ENCODE peak calls at places on chromosomes 6 and 20, in eight cellular contexts. K is GM23338, B is ovary, M is ascending aorta, O is psoas muscle, J is A549, R is astrocyte of the spinal cord, F is fibroblast of pulmonary artery. W is an unnamed sample.

GRCh38 chr20:51076841-51077543 is 54.1 kb upstream of the KCNG1 start:
- DNase-seq in K (no peak), B (no peak), M (no peak), O (no peak), J (no peak), R (no peak), F (no peak), W (no peak)

GRCh38 chr20:1434571-1435336 is 31.9 kb downstream of the NSFL1C start:
- DNase-seq in K (peak; percentile 54), B (no peak), M (no peak), O (no peak), J (no peak), R (peak; percentile 88), F (peak; percentile 94), W (peak; percentile 87)

GRCh38 chr6:125534430-125535263 is 214.8 kb upstream of the HEY2 start:
- DNase-seq in K (no peak), B (no peak), M (no peak), O (no peak), J (no peak), R (no peak), F (no peak), W (no peak)

GRCh38 chr20:6058684-6059295 is 4.9 kb upstream of the LRRN4 start:
- DNase-seq in K (no peak), B (no peak), M (no peak), O (no peak), J (no peak), R (no peak), F (peak; percentile 66), W (no peak)

GRCh38 chr6:125931733-125932450 is 24.7 kb upstream of the HINT3 start:
- DNase-seq in K (no peak), B (no peak), M (no peak), O (no peak), J (no peak), R (no peak), F (no peak), W (no peak)

GRCh38 chr20:61322151-61322860 is 70.2 kb downstream of the CDH4 start:
- DNase-seq in K (no peak), B (no peak), M (no peak), O (no peak), J (no peak), R (no peak), F (no peak), W (no peak)

GRCh38 chr20:45346291-45346718 is 1.9 kb downstream of the SDC4 start:
- DNase-seq in K (no peak), B (no peak), M (no peak), O (peak; percentile 45), J (no peak), R (no peak), F (no peak), W (peak; percentile 12)

GRCh38 chr20:18405826-18406225 is 61.0 kb downstream of the DZANK1 start:
- DNase-seq in K (peak; percentile 70), B (no peak), M (no peak), O (no peak), J (no peak), R (no peak), F (no peak), W (no peak)

GRCh38 chr6:13275435-13275989 is 52.8 kb downstream of the TBC1D7 start:
- DNase-seq in K (no peak), B (no peak), M (no peak), O (no peak), J (no peak), R (no peak), F (no peak), W (no peak)

GRCh38 chr6:13273931-13274706 is 54.2 kb downstream of the TBC1D7 start:
- DNase-seq in K (no peak), B (no peak), M (no peak), O (no peak), J (no peak), R (no peak), F (no peak), W (no peak)

GRCh38 chr6:13272131-13273046 is 55.9 kb downstream of the TBC1D7 start:
- DNase-seq in K (no peak), B (no peak), M (peak; percentile 78), O (peak; percentile 35), J (no peak), R (no peak), F (no peak), W (no peak)

GRCh38 chr6:13274707-13275434 is 53.5 kb downstream of the TBC1D7 start:
- DNase-seq in K (no peak), B (no peak), M (no peak), O (no peak), J (no peak), R (no peak), F (no peak), W (no peak)

DNA sequence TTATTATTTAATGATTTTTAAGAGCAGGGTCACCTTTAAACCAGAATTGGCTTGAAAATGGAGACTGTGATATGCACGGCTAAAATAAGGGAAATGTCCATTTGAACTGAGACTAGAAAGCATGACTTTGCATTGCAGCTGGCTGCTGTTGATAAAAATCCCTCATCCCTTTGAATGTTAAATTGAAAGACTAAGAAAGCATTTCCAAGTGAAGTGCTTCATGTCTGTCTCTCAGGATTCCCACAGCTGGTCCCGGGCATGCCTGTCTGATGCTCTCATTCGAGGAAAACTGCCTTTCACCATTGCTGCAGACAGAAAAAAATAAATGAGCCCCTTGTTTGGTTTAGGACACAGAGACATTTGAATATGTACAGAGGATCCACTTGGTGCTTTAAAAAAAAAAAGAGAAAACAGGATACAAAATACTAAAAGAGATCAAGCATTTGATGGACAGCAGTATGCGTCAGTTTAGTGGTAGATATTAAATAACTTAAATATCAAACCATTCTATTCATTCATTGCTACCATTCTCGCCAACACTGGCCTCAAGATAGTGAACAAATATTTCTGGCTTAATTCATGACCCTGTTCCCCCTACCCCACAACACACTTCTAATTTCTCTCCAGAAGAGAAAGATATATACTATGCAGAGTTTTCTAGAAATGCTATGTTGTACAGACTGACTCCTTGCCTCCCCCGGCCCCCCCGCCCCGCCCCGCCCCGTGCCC is 55.0 kb downstream of the TBC1D7 start:
- DNase-seq in K (no peak), B (no peak), M (no peak), O (no peak), J (no peak), R (no peak), F (no peak), W (no peak)
- H3K4me3 ChIP-seq in K (no peak overlapping the region), B (no peak overlapping the region), M (no peak overlapping the region), O (no peak overlapping the region), J (no peak overlapping the region), R (no peak overlapping the region), F (no peak overlapping the region), W (no peak overlapping the region)

GRCh38 chr20:38315290-38315966 is 11.5 kb downstream of the BPI start:
- DNase-seq in K (no peak), B (peak; percentile 36), M (no peak), O (no peak), J (no peak), R (peak; percentile 45), F (peak; percentile 45), W (peak; percentile 74)
- TF ChIP-seq CTCF in K (peak; percentile 39), B (peak; percentile 26), M (peak; percentile 22), O (no peak), J (no peak), R (peak; percentile 46), F (peak; percentile 25), W (peak; percentile 31)

GRCh38 chr20:60010689-60011417 is 52.6 kb downstream of the CDH26 start:
- DNase-seq in K (no peak), B (no peak), M (no peak), O (no peak), J (no peak), R (no peak), F (no peak), W (no peak)
- H3K4me3 ChIP-seq in K (no peak overlapping the region), B (no peak overlapping the region), M (no peak overlapping the region), O (no peak overlapping the region), J (no peak overlapping the region), R (no peak overlapping the region), F (no peak overlapping the region), W (no peak overlapping the region)

DNA sequence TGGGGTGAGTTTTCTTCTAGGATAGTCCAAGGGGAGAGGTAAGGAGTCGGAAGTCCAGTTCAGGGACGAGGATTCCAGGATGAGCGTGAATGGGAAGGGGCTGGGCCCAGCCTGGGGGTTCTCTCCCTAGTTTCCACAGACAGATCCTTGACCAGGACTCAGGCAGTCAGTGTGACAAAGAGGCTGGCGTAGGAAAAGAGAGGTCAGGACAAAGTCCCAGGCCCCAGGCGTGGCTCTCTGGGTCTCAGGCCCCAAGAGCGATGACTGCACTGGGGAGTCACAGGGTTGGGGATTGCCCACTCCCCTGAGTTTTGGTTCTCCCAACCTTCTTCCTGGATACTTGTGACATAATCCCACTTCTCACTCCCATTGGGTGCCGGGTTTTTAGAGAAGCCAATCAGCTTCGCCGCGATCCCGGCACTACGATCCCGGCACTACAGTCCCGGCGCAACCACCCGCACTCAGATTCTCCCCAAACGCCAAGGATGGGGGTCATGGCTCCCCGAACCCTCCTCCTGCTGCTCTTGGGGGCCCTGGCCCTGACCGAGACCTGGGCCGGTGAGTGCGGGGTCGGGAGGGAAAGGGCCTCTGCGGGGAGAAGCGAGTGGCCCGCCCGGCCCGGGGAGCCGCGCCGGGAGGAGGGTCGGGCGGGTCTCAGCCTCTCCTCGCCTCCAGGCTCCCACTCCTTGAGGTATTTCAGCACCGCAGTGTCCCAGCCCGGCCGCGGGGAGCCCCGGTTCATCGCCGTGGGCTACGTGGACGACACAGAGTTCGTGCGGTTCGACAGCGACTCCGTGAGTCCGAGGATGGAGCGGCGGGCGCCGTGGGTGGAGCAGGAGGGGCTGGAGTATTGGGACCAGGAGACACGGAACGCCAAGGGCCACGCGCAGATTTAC is 46.2 kb upstream of the TRIM26 start:
- DNase-seq in K (peak; percentile 96), B (peak; percentile 67), M (peak; percentile 90), O (peak; percentile 68), J (peak; percentile 75), R (peak; percentile 73), F (peak; percentile 75), W (peak; percentile 60)
- TF ChIP-seq CTCF in K (no peak), B (no peak), M (peak; percentile 51), O (peak; percentile 23), J (peak; percentile 29), R (peak; percentile 40), F (peak; percentile 41), W (peak; percentile 32)

GRCh38 chr6:29947292-29947980 is 5.1 kb downstream of the HLA-A start:
- DNase-seq in K (no peak), B (no peak), M (no peak), O (no peak), J (no peak), R (no peak), F (no peak), W (peak; percentile 76)

GRCh38 chr6:29946787-29947186 is 4.5 kb downstream of the HLA-A start:
- DNase-seq in K (no peak), B (no peak), M (no peak), O (no peak), J (no peak), R (no peak), F (no peak), W (no peak)

GRCh38 chr6:29946380-29946779 is 4.0 kb downstream of the HLA-A start:
- DNase-seq in K (no peak), B (no peak), M (no peak), O (no peak), J (no peak), R (no peak), F (no peak), W (no peak)

GRCh38 chr6:29943053-29943966 is 978 bp downstream of the HLA-A start:
- DNase-seq in K (peak; percentile 23), B (no peak), M (no peak), O (no peak), J (no peak), R (no peak), F (no peak), W (no peak)

DNA sequence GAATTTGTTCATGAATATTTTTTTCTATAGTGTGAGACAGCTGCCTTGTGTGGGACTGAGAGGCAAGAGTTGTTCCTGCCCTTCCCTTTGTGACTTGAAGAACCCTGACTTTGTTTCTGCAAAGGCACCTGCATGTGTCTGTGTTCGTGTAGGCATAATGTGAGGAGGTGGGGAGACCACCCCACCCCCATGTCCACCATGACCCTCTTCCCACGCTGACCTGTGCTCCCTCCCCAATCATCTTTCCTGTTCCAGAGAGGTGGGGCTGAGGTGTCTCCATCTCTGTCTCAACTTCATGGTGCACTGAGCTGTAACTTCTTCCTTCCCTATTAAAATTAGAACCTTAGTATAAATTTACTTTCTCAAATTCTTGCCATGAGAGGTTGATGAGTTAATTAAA is 3.1 kb downstream of the HLA-A start:
- DNase-seq in K (no peak), B (no peak), M (no peak), O (no peak), J (no peak), R (no peak), F (no peak), W (no peak)
- H3K4me3 ChIP-seq in K (no peak overlapping the region), B (no peak overlapping the region), M (no peak overlapping the region), O (no peak overlapping the region), J (no peak overlapping the region), R (no peak overlapping the region), F (no peak overlapping the region), W (no peak overlapping the region)

W was measured in foreskin fibroblast.